ENCODE peak calls at places on chromosomes 3 and 15, in eight cellular contexts. One of them, this sample, is unnamed.

GRCh38 chr15:76174654-76175053 is 114.9 kb downstream of the TMEM266 start:
- DNase-seq in astrocyte: no peak
- DNase-seq in GM12878: no peak
- DNase-seq in endothelial cell of umbilical vein: no peak
- DNase-seq in MM.1S: no peak
- DNase-seq in GM23248: no peak
- DNase-seq in fibroblast of lung: no peak
- DNase-seq in HCT116: no peak
- DNase-seq in this sample: no peak

GRCh38 chr3:138472141-138472825 is 37.9 kb downstream of the ESYT3 start:
- DNase-seq in astrocyte: no peak
- DNase-seq in GM12878: no peak
- DNase-seq in endothelial cell of umbilical vein: peak
- DNase-seq in MM.1S: no peak
- DNase-seq in GM23248: no peak
- DNase-seq in fibroblast of lung: no peak
- DNase-seq in HCT116: no peak
- DNase-seq in this sample: no peak

GRCh38 chr15:63063164-63063756 is 20.7 kb downstream of the TPM1 start:
- DNase-seq in astrocyte: peak
- DNase-seq in GM12878: no peak
- DNase-seq in endothelial cell of umbilical vein: peak
- DNase-seq in MM.1S: no peak
- DNase-seq in GM23248: no peak
- DNase-seq in fibroblast of lung: no peak
- DNase-seq in HCT116: no peak
- DNase-seq in this sample: no peak

GRCh38 chr3:186406669-186407635 is 44.9 kb upstream of the DGKG start:
- DNase-seq in astrocyte: no peak
- DNase-seq in GM12878: no peak
- DNase-seq in endothelial cell of umbilical vein: no peak
- DNase-seq in MM.1S: no peak
- DNase-seq in GM23248: no peak
- DNase-seq in fibroblast of lung: no peak
- DNase-seq in HCT116: no peak
- DNase-seq in this sample: no peak

GRCh38 chr15:66046751-66047150 is 177.5 kb downstream of the RAB11A start:
- DNase-seq in astrocyte: no peak
- DNase-seq in GM12878: no peak
- DNase-seq in endothelial cell of umbilical vein: no peak
- DNase-seq in MM.1S: no peak
- DNase-seq in GM23248: no peak
- DNase-seq in fibroblast of lung: no peak
- DNase-seq in HCT116: no peak
- DNase-seq in this sample: no peak

GRCh38 chr3:162538906-162539305 is 1042.3 kb downstream of the OTOL1 start:
- DNase-seq in astrocyte: no peak
- DNase-seq in GM12878: no peak
- DNase-seq in endothelial cell of umbilical vein: no peak
- DNase-seq in MM.1S: no peak
- DNase-seq in GM23248: no peak
- DNase-seq in fibroblast of lung: no peak
- DNase-seq in HCT116: no peak
- DNase-seq in this sample: no peak

GRCh38 chr15:80888846-80889245 is 100.8 kb downstream of the MESD start:
- DNase-seq in astrocyte: no peak
- DNase-seq in GM12878: no peak
- DNase-seq in endothelial cell of umbilical vein: no peak
- DNase-seq in MM.1S: no peak
- DNase-seq in GM23248: no peak
- DNase-seq in fibroblast of lung: no peak
- DNase-seq in HCT116: no peak
- DNase-seq in this sample: no peak

GRCh38 chr15:38886315-38887163 is 321.9 kb upstream of the RASGRP1 start:
- DNase-seq in astrocyte: peak
- DNase-seq in GM12878: no peak
- DNase-seq in endothelial cell of umbilical vein: no peak
- DNase-seq in MM.1S: no peak
- DNase-seq in GM23248: peak
- DNase-seq in fibroblast of lung: peak
- DNase-seq in HCT116: no peak
- DNase-seq in this sample: peak

GRCh38 chr15:60002528-60003218 is 1.4 kb upstream of the FOXB1 start:
- DNase-seq in astrocyte: no peak
- DNase-seq in GM12878: no peak
- DNase-seq in endothelial cell of umbilical vein: no peak
- DNase-seq in MM.1S: no peak
- DNase-seq in GM23248: no peak
- DNase-seq in fibroblast of lung: no peak
- DNase-seq in HCT116: no peak
- DNase-seq in this sample: no peak

GRCh38 chr15:60003243-60004018 is 680 bp upstream of the FOXB1 start:
- DNase-seq in astrocyte: no peak
- DNase-seq in GM12878: no peak
- DNase-seq in endothelial cell of umbilical vein: no peak
- DNase-seq in MM.1S: no peak
- DNase-seq in GM23248: no peak
- DNase-seq in fibroblast of lung: no peak
- DNase-seq in HCT116: no peak
- DNase-seq in this sample: no peak

GRCh38 chr15:60004846-60005351 is 788 bp downstream of the FOXB1 start:
- DNase-seq in astrocyte: no peak
- DNase-seq in GM12878: no peak
- DNase-seq in endothelial cell of umbilical vein: peak
- DNase-seq in MM.1S: no peak
- DNase-seq in GM23248: peak
- DNase-seq in fibroblast of lung: peak
- DNase-seq in HCT116: no peak
- DNase-seq in this sample: no peak

GRCh38 chr15:60005352-60006202 is 1.5 kb downstream of the FOXB1 start:
- DNase-seq in astrocyte: no peak
- DNase-seq in GM12878: no peak
- DNase-seq in endothelial cell of umbilical vein: no peak
- DNase-seq in MM.1S: no peak
- DNase-seq in GM23248: no peak
- DNase-seq in fibroblast of lung: no peak
- DNase-seq in HCT116: no peak
- DNase-seq in this sample: no peak

DNA sequence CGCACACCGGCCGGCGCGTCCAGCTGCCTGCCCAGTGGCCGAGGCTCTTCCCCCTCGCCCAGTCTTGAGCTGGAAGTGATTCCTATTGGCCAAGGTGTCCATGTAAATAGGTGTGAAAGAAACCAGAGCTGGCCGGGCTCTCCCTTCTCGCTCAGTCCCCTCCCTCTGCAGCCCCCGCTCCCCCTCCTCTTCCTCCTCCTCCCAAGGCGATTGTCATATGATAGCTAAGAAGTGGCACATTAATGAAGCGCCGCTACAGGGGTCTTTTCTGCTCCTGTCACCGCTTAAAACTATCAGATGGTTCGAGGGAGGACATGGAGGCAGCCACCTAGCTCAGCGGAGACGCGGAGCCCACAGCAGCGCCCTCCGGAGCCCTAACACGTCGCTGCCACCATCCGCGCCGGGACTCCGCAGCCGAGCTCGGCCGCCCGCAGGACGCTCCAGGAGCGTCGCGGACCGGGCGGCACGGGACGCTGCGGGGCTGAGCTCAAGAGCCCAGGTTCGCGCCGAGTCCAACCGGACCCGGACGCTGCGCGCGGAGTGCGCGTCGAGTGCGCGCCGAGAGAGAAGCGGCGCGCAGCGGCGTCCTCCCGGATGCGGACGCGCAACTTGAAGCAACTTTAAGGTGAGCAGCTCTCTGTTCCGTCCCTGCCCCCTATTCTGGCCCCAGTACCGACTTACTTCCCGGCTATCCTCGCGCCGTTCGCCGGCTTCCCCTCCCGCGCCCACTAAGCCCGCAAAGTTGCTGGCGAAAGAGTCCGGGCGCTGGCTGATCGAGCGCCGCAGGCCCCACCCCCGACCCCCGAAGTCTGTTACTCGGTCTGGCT is at the start of gene FOXB1:
- DNase-seq in astrocyte: no peak
- DNase-seq in GM12878: no peak
- DNase-seq in endothelial cell of umbilical vein: no peak
- DNase-seq in MM.1S: no peak
- DNase-seq in GM23248: no peak
- DNase-seq in fibroblast of lung: no peak
- DNase-seq in HCT116: no peak
- DNase-seq in this sample: no peak
- TF ChIP-seq EZH2 in astrocyte: peak
- TF ChIP-seq EZH2 in GM12878: no peak
- TF ChIP-seq EZH2 in endothelial cell of umbilical vein: peak
- TF ChIP-seq EZH2 in MM.1S: no peak
- TF ChIP-seq EZH2 in GM23248: peak
- TF ChIP-seq EZH2 in fibroblast of lung: peak
- TF ChIP-seq EZH2 in HCT116: no peak
- TF ChIP-seq EZH2 in this sample: peak

DNA sequence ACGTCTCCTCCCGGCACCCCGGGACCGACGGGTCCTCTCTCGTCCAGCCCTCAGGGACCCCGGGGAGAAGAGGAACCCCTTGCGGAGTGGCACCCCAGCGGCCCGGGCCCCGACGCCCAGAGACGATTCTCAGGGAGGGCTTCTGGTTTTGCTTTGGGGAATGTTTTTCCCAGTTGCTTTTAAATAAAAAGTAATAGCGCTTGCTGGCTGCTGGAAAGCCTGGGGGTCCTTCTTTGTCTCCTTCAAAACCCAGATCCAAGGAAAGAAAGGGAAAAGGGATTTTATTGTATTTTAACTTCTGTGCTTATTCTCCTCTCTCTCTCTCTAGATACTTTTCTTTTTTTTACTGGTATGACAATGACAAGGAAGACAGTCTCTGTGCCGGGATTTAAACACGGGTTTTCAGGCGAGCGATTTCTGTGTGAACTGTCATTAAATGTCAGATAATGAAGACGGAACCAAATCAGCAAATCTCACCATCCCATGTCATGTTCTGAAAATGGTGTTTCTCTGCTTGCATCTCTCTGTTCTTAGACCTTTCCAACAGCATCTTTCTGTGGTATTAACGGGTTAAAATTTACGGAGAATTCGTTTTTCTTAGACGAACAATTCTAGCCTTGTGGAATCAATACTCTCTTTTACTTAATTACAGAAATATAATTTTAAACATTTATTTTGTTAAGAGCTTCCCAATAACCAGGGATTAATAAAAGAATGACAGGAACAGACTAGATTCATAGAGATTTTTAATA is 556 bp upstream of the PCOLCE2 start:
- DNase-seq in astrocyte: no peak
- DNase-seq in GM12878: no peak
- DNase-seq in endothelial cell of umbilical vein: peak
- DNase-seq in MM.1S: no peak
- DNase-seq in GM23248: no peak
- DNase-seq in fibroblast of lung: no peak
- DNase-seq in HCT116: no peak
- DNase-seq in this sample: no peak
- TF ChIP-seq EZH2 in astrocyte: no peak
- TF ChIP-seq EZH2 in GM12878: no peak
- TF ChIP-seq EZH2 in endothelial cell of umbilical vein: no peak
- TF ChIP-seq EZH2 in MM.1S: no peak
- TF ChIP-seq EZH2 in GM23248: peak
- TF ChIP-seq EZH2 in fibroblast of lung: no peak
- TF ChIP-seq EZH2 in HCT116: no peak
- TF ChIP-seq EZH2 in this sample: no peak

GRCh38 chr3:39269528-39269927 is 10.3 kb downstream of the CX3CR1 start:
- DNase-seq in astrocyte: no peak
- DNase-seq in GM12878: no peak
- DNase-seq in endothelial cell of umbilical vein: no peak
- DNase-seq in MM.1S: no peak
- DNase-seq in GM23248: no peak
- DNase-seq in fibroblast of lung: no peak
- DNase-seq in HCT116: no peak
- DNase-seq in this sample: no peak

GRCh38 chr3:39268554-39268910 is 11.3 kb downstream of the CX3CR1 start:
- DNase-seq in astrocyte: no peak
- DNase-seq in GM12878: no peak
- DNase-seq in endothelial cell of umbilical vein: no peak
- DNase-seq in MM.1S: no peak
- DNase-seq in GM23248: no peak
- DNase-seq in fibroblast of lung: no peak
- DNase-seq in HCT116: no peak
- DNase-seq in this sample: no peak

GRCh38 chr3:39272191-39272590 is 7.6 kb downstream of the CX3CR1 start:
- DNase-seq in astrocyte: no peak
- DNase-seq in GM12878: no peak
- DNase-seq in endothelial cell of umbilical vein: no peak
- DNase-seq in MM.1S: no peak
- DNase-seq in GM23248: no peak
- DNase-seq in fibroblast of lung: no peak
- DNase-seq in HCT116: no peak
- DNase-seq in this sample: no peak

GRCh38 chr3:39273119-39273518 is 6.7 kb downstream of the CX3CR1 start:
- DNase-seq in astrocyte: no peak
- DNase-seq in GM12878: no peak
- DNase-seq in endothelial cell of umbilical vein: no peak
- DNase-seq in MM.1S: no peak
- DNase-seq in GM23248: no peak
- DNase-seq in fibroblast of lung: no peak
- DNase-seq in HCT116: no peak
- DNase-seq in this sample: no peak

DNA sequence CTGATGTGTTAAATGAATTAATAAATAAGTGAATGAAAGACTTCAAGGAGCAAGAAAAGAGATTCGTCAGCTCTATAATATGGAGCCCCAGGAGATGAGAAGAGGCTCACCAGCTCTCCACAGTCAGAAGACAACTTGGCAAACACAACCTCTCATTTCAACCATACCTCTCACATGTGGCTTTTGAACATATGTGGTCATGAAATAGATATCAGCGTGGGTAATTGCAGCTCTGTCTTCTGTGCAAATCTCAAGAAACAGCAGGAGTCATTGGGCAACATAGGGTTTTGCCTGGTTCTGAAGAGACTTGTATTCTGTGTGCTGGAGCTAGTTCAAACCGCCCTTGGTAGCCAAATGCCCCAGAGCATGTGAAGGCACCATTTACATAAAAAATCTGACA is 8.5 kb downstream of the CX3CR1 start:
- DNase-seq in astrocyte: no peak
- DNase-seq in GM12878: no peak
- DNase-seq in endothelial cell of umbilical vein: no peak
- DNase-seq in MM.1S: no peak
- DNase-seq in GM23248: no peak
- DNase-seq in fibroblast of lung: no peak
- DNase-seq in HCT116: no peak
- DNase-seq in this sample: no peak
- TF ChIP-seq EZH2 in astrocyte: no peak
- TF ChIP-seq EZH2 in GM12878: no peak
- TF ChIP-seq EZH2 in endothelial cell of umbilical vein: no peak
- TF ChIP-seq EZH2 in MM.1S: no peak
- TF ChIP-seq EZH2 in GM23248: no peak
- TF ChIP-seq EZH2 in fibroblast of lung: no peak
- TF ChIP-seq EZH2 in HCT116: no peak
- TF ChIP-seq EZH2 in this sample: no peak

GRCh38 chr3:5653426-5653825 is 465.9 kb downstream of the EDEM1 start:
- DNase-seq in astrocyte: no peak
- DNase-seq in GM12878: no peak
- DNase-seq in endothelial cell of umbilical vein: no peak
- DNase-seq in MM.1S: no peak
- DNase-seq in GM23248: no peak
- DNase-seq in fibroblast of lung: no peak
- DNase-seq in HCT116: no peak
- DNase-seq in this sample: no peak

GRCh38 chr3:5651351-5651750 is 463.8 kb downstream of the EDEM1 start:
- DNase-seq in astrocyte: no peak
- DNase-seq in GM12878: no peak
- DNase-seq in endothelial cell of umbilical vein: no peak
- DNase-seq in MM.1S: no peak
- DNase-seq in GM23248: no peak
- DNase-seq in fibroblast of lung: no peak
- DNase-seq in HCT116: no peak
- DNase-seq in this sample: no peak

GRCh38 chr3:5657109-5657508 is 469.6 kb downstream of the EDEM1 start:
- DNase-seq in astrocyte: no peak
- DNase-seq in GM12878: no peak
- DNase-seq in endothelial cell of umbilical vein: no peak
- DNase-seq in MM.1S: peak
- DNase-seq in GM23248: no peak
- DNase-seq in fibroblast of lung: no peak
- DNase-seq in HCT116: no peak
- DNase-seq in this sample: no peak
- TF ChIP-seq EZH2 in astrocyte: no peak
- TF ChIP-seq EZH2 in GM12878: no peak
- TF ChIP-seq EZH2 in endothelial cell of umbilical vein: no peak
- TF ChIP-seq EZH2 in MM.1S: no peak
- TF ChIP-seq EZH2 in GM23248: no peak
- TF ChIP-seq EZH2 in fibroblast of lung: no peak
- TF ChIP-seq EZH2 in HCT116: no peak
- TF ChIP-seq EZH2 in this sample: no peak

This sample was measured in mammary epithelial cell.